ENCODE peak calls at places on chromosome 16, in ten cellular contexts. Z, S, P, D, A, O, X, J, Q and H are unnamed samples.

GRCh38 chr16:18937390-18937789 is 11.2 kb upstream of the SMG1 start:
- DNase-seq in Q (no peak), P (no peak), X (no peak), J (no peak), Z (no peak), O (no peak), D (no peak), S (no peak), A (no peak), H (no peak)

GRCh38 chr16:1078579-1079021 is 6.1 kb downstream of the SSTR5 start:
- DNase-seq in O (peak), Z (peak), P (no peak), S (peak), X (no peak), J (no peak), A (no peak), D (no peak), Q (no peak), H (peak)

GRCh38 chr16:68696514-68696913 is 40.6 kb upstream of the CDH1 start:
- DNase-seq in X (peak), Z (no peak), Q (no peak), P (no peak), S (no peak), O (no peak), D (no peak), J (no peak), A (no peak), H (no peak)

GRCh38 chr16:61836804-61837398 is 199.3 kb downstream of the CDH8 start:
- DNase-seq in D (no peak), Z (no peak), A (no peak), X (no peak), P (no peak), J (no peak), S (no peak), O (no peak), Q (no peak), H (no peak)

GRCh38 chr16:69179255-69180010 is 7.5 kb upstream of the SNTB2 start:
- DNase-seq in X (peak), J (peak), Z (peak), Q (peak), D (peak), O (peak), S (no peak), P (peak), A (peak), H (peak)

GRCh38 chr16:4347010-4347409 is 4.1 kb downstream of the PAM16 start:
- DNase-seq in Q (no peak), S (no peak), X (no peak), D (no peak), O (no peak), A (no peak), Z (no peak), P (no peak), J (no peak), H (no peak)

GRCh38 chr16:66418165-66418962 is 8.7 kb upstream of the BEAN1 start:
- DNase-seq in S (no peak), P (no peak), X (no peak), A (no peak), D (no peak), Z (no peak), O (no peak), J (no peak), Q (no peak), H (peak)

GRCh38 chr16:46711106-46711769 is 21.8 kb downstream of the ORC6 start:
- DNase-seq in Q (no peak), Z (no peak), S (no peak), P (no peak), J (no peak), O (no peak), A (peak), D (no peak), X (no peak), H (no peak)

DNA sequence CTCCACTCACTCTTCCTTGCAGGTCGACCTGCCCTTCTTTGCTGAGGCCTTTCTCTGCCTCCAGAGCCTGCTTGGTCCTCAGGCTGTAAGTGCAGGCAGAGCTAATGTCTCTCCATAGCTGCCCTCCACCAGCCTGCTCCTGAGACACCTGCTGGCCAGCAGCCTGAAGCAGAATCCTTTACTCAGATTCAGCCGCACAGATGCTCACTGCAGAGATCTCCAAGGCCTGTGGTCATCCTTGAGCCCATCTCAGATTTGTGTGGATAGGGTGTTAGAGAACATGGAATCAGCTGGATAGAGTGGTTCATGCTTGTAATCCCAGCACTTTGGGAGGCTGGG is 11.5 kb downstream of the DEXI start:
- DNase-seq in J (no peak), Q (no peak), D (no peak), A (no peak), O (no peak), P (no peak), S (no peak), Z (no peak), X (no peak), H (no peak)
- TF ChIP-seq POLR2A in J (no peak), Q (no peak), D (no peak), A (no peak), O (no peak), P (no peak), S (no peak), Z (no peak), X (no peak), H (no peak)

GRCh38 chr16:75475420-75475847 is 10.9 kb upstream of the TMEM170A start:
- DNase-seq in X (peak), Z (no peak), A (no peak), S (no peak), D (no peak), J (no peak), P (no peak), Q (no peak), O (no peak), H (no peak)
- TF ChIP-seq CTCF in X (no peak), Z (no peak), A (no peak), S (no peak), D (no peak), J (no peak), P (no peak), Q (no peak), O (no peak), H (no peak)

DNA sequence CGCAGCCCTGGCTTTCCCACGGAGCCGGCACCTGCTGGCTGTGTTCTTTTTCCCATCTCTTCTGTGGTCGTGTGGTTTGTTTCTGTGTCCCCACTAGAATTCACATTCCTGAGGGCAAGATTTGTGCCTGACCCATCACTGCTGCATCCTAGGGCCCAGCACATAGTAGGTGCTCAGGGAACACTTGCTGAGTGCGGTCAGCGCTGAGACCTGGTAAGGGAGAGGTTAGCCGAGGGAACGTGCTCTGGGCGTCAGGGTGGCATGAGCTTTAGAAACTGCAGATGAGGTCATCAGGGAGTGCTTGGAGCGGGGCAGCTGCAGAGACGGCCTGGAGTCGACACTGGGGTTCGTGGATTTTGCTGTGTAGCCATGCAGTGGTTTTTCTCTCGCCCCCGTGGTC is 5.9 kb downstream of the DEF8 start:
- DNase-seq in Z (no peak), X (no peak), D (no peak), J (no peak), A (no peak), S (peak), O (no peak), P (no peak), Q (no peak), H (no peak)
- H3K4me3 ChIP-seq in Z (no peak), X (no peak), D (no peak), J (no peak), A (no peak), S (no peak), O (no peak), P (no peak), Q (no peak), H (no peak)

GRCh38 chr16:81616321-81617020 is 162.6 kb upstream of the PLCG2 start:
- DNase-seq in S (peak), A (peak), D (peak), P (peak), Q (peak), X (peak), O (no peak), Z (peak), J (no peak), H (no peak)
- TF ChIP-seq POLR2A in S (no peak), A (no peak), D (no peak), P (no peak), Q (no peak), X (no peak), O (no peak), Z (no peak), J (no peak), H (no peak)

DNA sequence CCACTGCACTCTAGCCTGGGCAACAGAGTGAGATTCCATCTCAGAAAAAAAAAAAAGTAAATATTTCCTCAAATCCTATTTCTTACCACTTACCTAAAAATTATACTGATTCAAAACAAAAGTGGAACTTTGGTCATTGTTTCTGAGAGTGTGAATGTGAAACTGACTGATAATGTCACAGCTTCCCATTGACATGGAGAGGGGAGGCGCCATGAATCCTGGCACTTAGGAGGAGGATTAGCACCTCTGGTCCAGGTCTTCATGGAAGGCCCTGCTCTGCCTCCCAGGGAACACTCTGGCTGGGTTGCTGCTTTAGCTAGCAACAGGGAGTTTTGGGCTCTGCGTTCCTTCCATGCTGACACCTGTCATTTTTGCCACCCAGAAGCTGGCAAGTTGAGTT is 154.3 kb upstream of the SALL1 start:
- DNase-seq in X (no peak), Q (no peak), S (no peak), P (no peak), J (no peak), A (no peak), O (no peak), D (no peak), Z (no peak), H (no peak)
- TF ChIP-seq CTCF in X (no peak), Q (no peak), S (no peak), P (no peak), J (no peak), A (no peak), O (no peak), D (no peak), Z (no peak), H (no peak)

GRCh38 chr16:78289844-78290277 is 190.4 kb downstream of the WWOX start:
- DNase-seq in A (no peak), X (no peak), S (no peak), P (no peak), J (no peak), O (no peak), Q (no peak), Z (no peak), D (no peak), H (no peak)

GRCh38 chr16:78289368-78289767 is 189.9 kb downstream of the WWOX start:
- DNase-seq in Q (no peak), S (no peak), X (no peak), Z (no peak), O (no peak), P (no peak), A (no peak), D (no peak), J (no peak), H (no peak)

GRCh38 chr16:78291642-78292041 is 192.2 kb downstream of the WWOX start:
- DNase-seq in D (no peak), X (peak), O (no peak), Q (no peak), J (no peak), P (peak), Z (no peak), S (no peak), A (peak), H (no peak)

GRCh38 chr16:78288915-78289314 is 189.5 kb downstream of the WWOX start:
- DNase-seq in O (no peak), Z (no peak), D (no peak), S (no peak), P (no peak), X (no peak), Q (no peak), A (no peak), J (no peak), H (no peak)

DNA sequence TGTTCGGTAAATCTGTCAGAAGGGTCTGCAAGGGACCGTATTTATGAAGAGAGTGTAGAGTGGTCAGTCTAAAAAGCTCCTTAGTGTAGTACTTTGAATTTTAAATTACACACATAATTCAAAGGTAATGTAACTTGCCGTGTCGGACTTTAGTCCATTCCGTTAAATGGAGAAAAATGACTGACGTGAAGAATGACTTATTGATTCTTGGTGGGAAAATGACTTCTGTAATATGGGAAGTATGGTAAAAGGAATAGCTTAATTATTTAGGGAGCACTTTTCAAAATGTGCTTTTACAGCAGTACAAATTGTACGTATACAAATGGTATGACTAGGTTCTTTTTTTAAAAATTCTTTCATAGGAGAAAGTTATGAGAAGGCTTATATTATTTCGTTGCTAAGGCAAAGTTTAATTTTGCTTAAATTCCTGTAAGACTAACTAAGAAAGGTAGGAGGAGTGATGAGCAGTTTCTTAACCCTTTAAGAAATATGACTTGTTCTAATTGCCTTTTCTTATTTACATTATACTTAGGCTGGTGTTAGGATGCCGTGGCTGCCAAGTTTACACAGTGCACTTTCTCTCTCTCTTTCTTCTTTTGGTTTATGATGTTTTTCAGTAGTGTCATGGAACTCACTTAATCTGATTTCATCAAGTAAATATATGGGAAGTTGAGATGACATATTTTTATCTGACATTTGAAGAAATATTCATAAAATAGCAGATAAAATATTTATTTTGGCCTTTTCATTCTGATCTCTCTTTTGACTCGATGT is 191.2 kb downstream of the WWOX start:
- DNase-seq in Z (no peak), O (no peak), P (no peak), S (no peak), J (no peak), A (no peak), X (no peak), Q (no peak), D (no peak), H (no peak)
- H3K4me3 ChIP-seq in Z (no peak), O (no peak), P (no peak), S (no peak), J (no peak), A (no peak), X (no peak), Q (no peak), D (no peak), H (no peak)

GRCh38 chr16:84176192-84177053 is 10.4 kb downstream of the TAF1C start:
- DNase-seq in S (no peak), D (no peak), X (no peak), O (no peak), Q (no peak), Z (no peak), J (no peak), P (no peak), A (no peak), H (no peak)
- TF ChIP-seq POLR2A in S (no peak), D (no peak), X (no peak), O (no peak), Q (no peak), Z (no peak), J (no peak), P (no peak), A (no peak), H (no peak)

GRCh38 chr16:7505495-7505894 is 172.8 kb downstream of the RBFOX1 start:
- DNase-seq in Z (no peak), S (no peak), Q (no peak), X (no peak), P (no peak), D (no peak), O (no peak), J (no peak), A (no peak), H (no peak)
- TF ChIP-seq CTCF in Z (no peak), S (no peak), Q (no peak), X (no peak), P (no peak), D (no peak), O (no peak), J (no peak), A (no peak), H (no peak)

GRCh38 chr16:54655171-54655590 is 275.5 kb upstream of the IRX5 start:
- DNase-seq in X (peak), S (no peak), J (no peak), P (peak), Z (peak), O (no peak), D (peak), A (peak), Q (no peak), H (peak)
- H3K4me3 ChIP-seq in X (no peak), S (no peak), J (no peak), P (no peak), Z (peak), O (peak), D (peak), A (no peak), Q (peak), H (no peak)

GRCh38 chr16:29991571-29991904 is 3.9 kb downstream of the HIRIP3 start:
- DNase-seq in A (no peak), Z (no peak), D (no peak), X (no peak), Q (no peak), J (no peak), S (no peak), P (no peak), O (no peak), H (no peak)
- TF ChIP-seq POLR2A in A (no peak), Z (no peak), D (no peak), X (no peak), Q (no peak), J (no peak), S (no peak), P (no peak), O (no peak), H (no peak)